ENCODE peak calls at places on chromosomes 2 and 18, in ten cellular contexts. One of them, this sample, is unnamed.

GRCh38 chr2:30883184-30883583 is 75.9 kb upstream of the CAPN13 start:
- DNase-seq in PC-9: no peak
- DNase-seq in natural killer cell: no peak
- DNase-seq in AG09309: no peak
- DNase-seq in adrenal gland: no peak
- DNase-seq in neural crest cell: no peak
- DNase-seq in body of pancreas: no peak
- DNase-seq in progenitor cell of endocrine pancreas: no peak
- DNase-seq in fibroblast of the aortic adventitia: no peak
- DNase-seq in left lung: no peak
- DNase-seq in this sample: no peak

GRCh38 chr2:74576830-74577229 is 22.3 kb downstream of the DOK1 start:
- DNase-seq in PC-9: no peak
- DNase-seq in natural killer cell: no peak
- DNase-seq in AG09309: peak; percentile 87
- DNase-seq in adrenal gland: peak; percentile 33
- DNase-seq in neural crest cell: no peak
- DNase-seq in body of pancreas: no peak
- DNase-seq in progenitor cell of endocrine pancreas: no peak
- DNase-seq in fibroblast of the aortic adventitia: peak; percentile 95
- DNase-seq in left lung: no peak
- DNase-seq in this sample: no peak

GRCh38 chr2:177165103-177165583 is 47.5 kb upstream of the HNRNPA3 start:
- DNase-seq in PC-9: peak; percentile 31
- DNase-seq in natural killer cell: no peak
- DNase-seq in AG09309: no peak
- DNase-seq in adrenal gland: peak; percentile 51
- DNase-seq in neural crest cell: peak; percentile 14
- DNase-seq in body of pancreas: peak; percentile 38
- DNase-seq in progenitor cell of endocrine pancreas: no peak
- DNase-seq in fibroblast of the aortic adventitia: peak; percentile 72
- DNase-seq in left lung: no peak
- DNase-seq in this sample: no peak

GRCh38 chr2:186748354-186748753 is 54.5 kb downstream of the FAM171B start:
- DNase-seq in PC-9: peak; percentile 30
- DNase-seq in natural killer cell: no peak
- DNase-seq in AG09309: no peak
- DNase-seq in adrenal gland: no peak
- DNase-seq in neural crest cell: no peak
- DNase-seq in body of pancreas: no peak
- DNase-seq in progenitor cell of endocrine pancreas: no peak
- DNase-seq in fibroblast of the aortic adventitia: no peak
- DNase-seq in left lung: no peak
- DNase-seq in this sample: no peak

GRCh38 chr2:234211797-234212196 is 161.3 kb downstream of the SPP2 start:
- DNase-seq in PC-9: no peak
- DNase-seq in natural killer cell: no peak
- DNase-seq in AG09309: no peak
- DNase-seq in adrenal gland: no peak
- DNase-seq in neural crest cell: no peak
- DNase-seq in body of pancreas: no peak
- DNase-seq in progenitor cell of endocrine pancreas: no peak
- DNase-seq in fibroblast of the aortic adventitia: peak; percentile 48
- DNase-seq in left lung: no peak
- DNase-seq in this sample: no peak

GRCh38 chr2:70073493-70073892 is 13.8 kb upstream of the PCBP1 start:
- DNase-seq in PC-9: no peak
- DNase-seq in natural killer cell: no peak
- DNase-seq in AG09309: no peak
- DNase-seq in adrenal gland: no peak
- DNase-seq in neural crest cell: no peak
- DNase-seq in body of pancreas: no peak
- DNase-seq in progenitor cell of endocrine pancreas: no peak
- DNase-seq in fibroblast of the aortic adventitia: no peak
- DNase-seq in left lung: no peak
- DNase-seq in this sample: no peak

GRCh38 chr2:67451086-67451832 is 54.1 kb downstream of the ETAA1 start:
- DNase-seq in PC-9: no peak
- DNase-seq in natural killer cell: no peak
- DNase-seq in AG09309: no peak
- DNase-seq in adrenal gland: peak; percentile 25
- DNase-seq in neural crest cell: no peak
- DNase-seq in body of pancreas: no peak
- DNase-seq in progenitor cell of endocrine pancreas: no peak
- DNase-seq in fibroblast of the aortic adventitia: peak; percentile 73
- DNase-seq in left lung: no peak
- DNase-seq in this sample: no peak

GRCh38 chr18:76223403-76223802 is 271.6 kb downstream of the ZNF516 start:
- DNase-seq in PC-9: no peak
- DNase-seq in natural killer cell: no peak
- DNase-seq in AG09309: no peak
- DNase-seq in adrenal gland: no peak
- DNase-seq in neural crest cell: no peak
- DNase-seq in body of pancreas: no peak
- DNase-seq in progenitor cell of endocrine pancreas: no peak
- DNase-seq in fibroblast of the aortic adventitia: no peak
- DNase-seq in left lung: no peak
- DNase-seq in this sample: no peak

GRCh38 chr2:22894761-22895160 is 490.2 kb upstream of the KLHL29 start:
- DNase-seq in PC-9: no peak
- DNase-seq in natural killer cell: no peak
- DNase-seq in AG09309: no peak
- DNase-seq in adrenal gland: no peak
- DNase-seq in neural crest cell: no peak
- DNase-seq in body of pancreas: no peak
- DNase-seq in progenitor cell of endocrine pancreas: no peak
- DNase-seq in fibroblast of the aortic adventitia: no peak
- DNase-seq in left lung: no peak
- DNase-seq in this sample: no peak

GRCh38 chr2:153165021-153165420 is 313.5 kb downstream of the RPRM start:
- DNase-seq in PC-9: no peak
- DNase-seq in natural killer cell: no peak
- DNase-seq in AG09309: no peak
- DNase-seq in adrenal gland: no peak
- DNase-seq in neural crest cell: no peak
- DNase-seq in body of pancreas: no peak
- DNase-seq in progenitor cell of endocrine pancreas: no peak
- DNase-seq in fibroblast of the aortic adventitia: no peak
- DNase-seq in left lung: no peak
- DNase-seq in this sample: no peak

DNA sequence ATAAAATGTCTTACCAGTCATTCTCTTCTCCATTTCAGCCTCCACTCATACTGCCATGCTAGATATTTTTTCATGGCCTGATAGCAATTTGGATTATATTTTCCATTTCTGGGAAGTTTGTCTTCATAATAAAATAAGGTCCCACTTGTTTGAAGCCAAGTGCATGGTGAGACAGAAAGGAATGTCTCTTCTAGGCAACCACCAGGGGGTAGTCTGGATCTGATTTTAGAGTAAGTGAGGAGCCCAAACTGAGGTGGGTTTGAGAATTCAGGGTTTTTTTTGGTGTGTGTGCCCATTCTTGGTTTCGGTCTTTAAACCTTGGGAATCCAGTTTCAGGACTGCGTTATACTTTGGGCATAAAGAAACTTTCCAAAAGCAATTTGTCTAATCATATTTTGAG is 315.5 kb downstream of the RPRM start:
- DNase-seq in PC-9: no peak
- DNase-seq in natural killer cell: no peak
- DNase-seq in AG09309: no peak
- DNase-seq in adrenal gland: peak; percentile 44
- DNase-seq in neural crest cell: peak; percentile 34
- DNase-seq in body of pancreas: peak; percentile 16
- DNase-seq in progenitor cell of endocrine pancreas: peak; percentile 11
- DNase-seq in fibroblast of the aortic adventitia: no peak
- DNase-seq in left lung: no peak
- DNase-seq in this sample: peak; percentile 5
- TF ChIP-seq CTCF in PC-9: peak; percentile 71
- TF ChIP-seq CTCF in natural killer cell: no peak
- TF ChIP-seq CTCF in AG09309: no peak
- TF ChIP-seq CTCF in adrenal gland: peak; percentile 58
- TF ChIP-seq CTCF in neural crest cell: peak; percentile 79
- TF ChIP-seq CTCF in body of pancreas: peak; percentile 60
- TF ChIP-seq CTCF in progenitor cell of endocrine pancreas: peak; percentile 68
- TF ChIP-seq CTCF in fibroblast of the aortic adventitia: no peak
- TF ChIP-seq CTCF in left lung: peak; percentile 16
- TF ChIP-seq CTCF in this sample: peak; percentile 17

DNA sequence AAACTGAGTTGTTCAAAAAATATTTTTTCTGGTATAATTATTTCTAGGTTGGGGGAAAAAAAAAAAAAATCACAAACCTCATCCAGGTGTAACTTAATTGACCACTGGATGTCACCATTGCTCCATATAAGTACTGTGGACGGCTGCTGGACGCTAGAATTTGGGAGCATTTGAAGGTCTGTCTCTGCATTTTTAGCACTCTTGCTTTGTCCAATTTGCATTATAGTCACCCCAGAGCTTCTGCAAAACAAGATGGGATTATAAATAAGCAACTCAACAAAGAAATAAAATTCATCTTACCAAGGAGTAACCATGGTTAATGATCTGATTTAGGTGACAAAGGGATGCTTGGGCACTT is 83.7 kb downstream of the HRH4 start:
- DNase-seq in PC-9: no peak
- DNase-seq in natural killer cell: no peak
- DNase-seq in AG09309: no peak
- DNase-seq in adrenal gland: peak; percentile 22
- DNase-seq in neural crest cell: no peak
- DNase-seq in body of pancreas: no peak
- DNase-seq in progenitor cell of endocrine pancreas: no peak
- DNase-seq in fibroblast of the aortic adventitia: peak; percentile 43
- DNase-seq in left lung: no peak
- DNase-seq in this sample: no peak
- TF ChIP-seq CTCF in PC-9: peak; percentile 64
- TF ChIP-seq CTCF in natural killer cell: no peak
- TF ChIP-seq CTCF in AG09309: peak; percentile 37
- TF ChIP-seq CTCF in adrenal gland: no peak
- TF ChIP-seq CTCF in neural crest cell: peak; percentile 80
- TF ChIP-seq CTCF in body of pancreas: peak; percentile 44
- TF ChIP-seq CTCF in progenitor cell of endocrine pancreas: peak; percentile 74
- TF ChIP-seq CTCF in fibroblast of the aortic adventitia: peak; percentile 19
- TF ChIP-seq CTCF in left lung: no peak
- TF ChIP-seq CTCF in this sample: no peak

DNA sequence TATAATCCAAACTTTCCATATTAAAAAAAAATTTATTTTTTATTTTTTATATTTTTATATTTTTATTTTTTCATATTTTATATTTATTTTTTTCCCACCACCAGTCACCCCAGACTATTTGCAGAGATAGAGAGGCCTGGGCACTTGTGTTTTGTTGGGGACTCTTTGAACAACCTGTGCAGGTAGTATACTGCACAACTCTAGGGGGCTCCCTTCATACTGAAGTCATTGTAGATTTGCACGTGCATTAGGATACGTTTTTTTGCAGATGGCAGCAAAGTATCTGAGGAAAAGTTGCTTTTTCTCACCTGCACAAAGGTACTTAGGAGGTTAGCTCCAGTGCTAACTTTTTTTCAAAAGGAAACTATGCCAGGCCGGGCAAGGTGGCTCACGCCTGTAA is 73.9 kb upstream of the TANC1 start:
- DNase-seq in PC-9: no peak
- DNase-seq in natural killer cell: no peak
- DNase-seq in AG09309: no peak
- DNase-seq in adrenal gland: no peak
- DNase-seq in neural crest cell: no peak
- DNase-seq in body of pancreas: no peak
- DNase-seq in progenitor cell of endocrine pancreas: no peak
- DNase-seq in fibroblast of the aortic adventitia: no peak
- DNase-seq in left lung: no peak
- DNase-seq in this sample: no peak
- TF ChIP-seq CTCF in PC-9: no peak
- TF ChIP-seq CTCF in natural killer cell: no peak
- TF ChIP-seq CTCF in AG09309: no peak
- TF ChIP-seq CTCF in adrenal gland: no peak
- TF ChIP-seq CTCF in neural crest cell: peak; percentile 44
- TF ChIP-seq CTCF in body of pancreas: no peak
- TF ChIP-seq CTCF in progenitor cell of endocrine pancreas: peak; percentile 37
- TF ChIP-seq CTCF in fibroblast of the aortic adventitia: no peak
- TF ChIP-seq CTCF in left lung: no peak
- TF ChIP-seq CTCF in this sample: no peak

GRCh38 chr18:68997845-68998244 is 200.0 kb downstream of the CCDC102B start:
- DNase-seq in PC-9: no peak
- DNase-seq in natural killer cell: no peak
- DNase-seq in AG09309: no peak
- DNase-seq in adrenal gland: no peak
- DNase-seq in neural crest cell: no peak
- DNase-seq in body of pancreas: no peak
- DNase-seq in progenitor cell of endocrine pancreas: no peak
- DNase-seq in fibroblast of the aortic adventitia: no peak
- DNase-seq in left lung: no peak
- DNase-seq in this sample: no peak

GRCh38 chr18:69000366-69000765 is 202.5 kb downstream of the CCDC102B start:
- DNase-seq in PC-9: no peak
- DNase-seq in natural killer cell: no peak
- DNase-seq in AG09309: no peak
- DNase-seq in adrenal gland: no peak
- DNase-seq in neural crest cell: no peak
- DNase-seq in body of pancreas: no peak
- DNase-seq in progenitor cell of endocrine pancreas: no peak
- DNase-seq in fibroblast of the aortic adventitia: no peak
- DNase-seq in left lung: no peak
- DNase-seq in this sample: no peak

GRCh38 chr18:69002233-69002632 is 204.4 kb downstream of the CCDC102B start:
- DNase-seq in PC-9: no peak
- DNase-seq in natural killer cell: no peak
- DNase-seq in AG09309: no peak
- DNase-seq in adrenal gland: no peak
- DNase-seq in neural crest cell: no peak
- DNase-seq in body of pancreas: no peak
- DNase-seq in progenitor cell of endocrine pancreas: no peak
- DNase-seq in fibroblast of the aortic adventitia: no peak
- DNase-seq in left lung: no peak
- DNase-seq in this sample: no peak
- TF ChIP-seq CTCF in PC-9: peak; percentile 33
- TF ChIP-seq CTCF in natural killer cell: no peak
- TF ChIP-seq CTCF in AG09309: no peak
- TF ChIP-seq CTCF in adrenal gland: no peak
- TF ChIP-seq CTCF in neural crest cell: peak; percentile 52
- TF ChIP-seq CTCF in body of pancreas: no peak
- TF ChIP-seq CTCF in progenitor cell of endocrine pancreas: peak; percentile 32
- TF ChIP-seq CTCF in fibroblast of the aortic adventitia: peak; percentile 34
- TF ChIP-seq CTCF in left lung: no peak
- TF ChIP-seq CTCF in this sample: no peak

GRCh38 chr2:160022162-160022561 is 40.3 kb downstream of the PLA2R1 start:
- DNase-seq in PC-9: no peak
- DNase-seq in natural killer cell: no peak
- DNase-seq in AG09309: no peak
- DNase-seq in adrenal gland: no peak
- DNase-seq in neural crest cell: no peak
- DNase-seq in body of pancreas: no peak
- DNase-seq in progenitor cell of endocrine pancreas: no peak
- DNase-seq in fibroblast of the aortic adventitia: no peak
- DNase-seq in left lung: no peak
- DNase-seq in this sample: no peak
- TF ChIP-seq CTCF in PC-9: peak; percentile 46
- TF ChIP-seq CTCF in natural killer cell: no peak
- TF ChIP-seq CTCF in AG09309: no peak
- TF ChIP-seq CTCF in adrenal gland: no peak
- TF ChIP-seq CTCF in neural crest cell: peak; percentile 52
- TF ChIP-seq CTCF in body of pancreas: peak; percentile 12
- TF ChIP-seq CTCF in progenitor cell of endocrine pancreas: peak; percentile 27
- TF ChIP-seq CTCF in fibroblast of the aortic adventitia: peak; percentile 29
- TF ChIP-seq CTCF in left lung: peak; percentile 10
- TF ChIP-seq CTCF in this sample: no peak

GRCh38 chr2:42794271-42795046 is 2.1 kb upstream of the HAAO start:
- DNase-seq in PC-9: no peak
- DNase-seq in natural killer cell: no peak
- DNase-seq in AG09309: no peak
- DNase-seq in adrenal gland: no peak
- DNase-seq in neural crest cell: peak; percentile 27
- DNase-seq in body of pancreas: peak; percentile 77
- DNase-seq in progenitor cell of endocrine pancreas: no peak
- DNase-seq in fibroblast of the aortic adventitia: no peak
- DNase-seq in left lung: no peak
- DNase-seq in this sample: peak; percentile 65
- TF ChIP-seq CTCF in PC-9: peak; percentile 40
- TF ChIP-seq CTCF in natural killer cell: no peak
- TF ChIP-seq CTCF in AG09309: peak; percentile 19
- TF ChIP-seq CTCF in adrenal gland: no peak
- TF ChIP-seq CTCF in neural crest cell: peak; percentile 50
- TF ChIP-seq CTCF in body of pancreas: peak; percentile 59
- TF ChIP-seq CTCF in progenitor cell of endocrine pancreas: peak; percentile 58
- TF ChIP-seq CTCF in fibroblast of the aortic adventitia: peak; percentile 30
- TF ChIP-seq CTCF in left lung: no peak
- TF ChIP-seq CTCF in this sample: peak; percentile 59